ENCODE peak calls at places on chromosome 19, in five cellular contexts. X, E, L, B and F are unnamed samples.

GRCh38 chr19:47158879-47159509 is 28.4 kb downstream of the SAE1 start:
- DNase-seq in X (no peak), E (peak; percentile 73), L (no peak), B (no peak), F (no peak)

GRCh38 chr19:46536391-46536790 is 40.7 kb upstream of the PNMA8B start:
- DNase-seq in X (peak; percentile 7), E (no peak), L (no peak), B (no peak), F (no peak)

GRCh38 chr19:34171539-34171876 is 796 bp upstream of the LSM14A start:
- DNase-seq in X (no peak), E (peak; percentile 76), L (no peak), B (no peak), F (peak; percentile 59)

GRCh38 chr19:35056513-35057063 is 15.1 kb downstream of the HPN start:
- DNase-seq in X (no peak), E (no peak), L (no peak), B (no peak), F (no peak)

GRCh38 chr19:33557720-33558119 is 36.1 kb upstream of the PEPD start:
- DNase-seq in X (no peak), E (no peak), L (no peak), B (no peak), F (no peak)

GRCh38 chr19:54266133-54266532 is 9.1 kb upstream of the LILRB5 start:
- DNase-seq in X (peak; percentile 75), E (peak; percentile 30), L (peak; percentile 77), B (peak; percentile 89), F (peak; percentile 27)

GRCh38 chr19:42199440-42200115 is 17.9 kb downstream of the DEDD2 start:
- DNase-seq in X (no peak), E (no peak), L (no peak), B (no peak), F (no peak)

GRCh38 chr19:48473161-48473966 is 4.2 kb downstream of the CYTH2 start:
- DNase-seq in X (no peak), E (no peak), L (no peak), B (no peak), F (no peak)

GRCh38 chr19:35822579-35822978 is 9.9 kb upstream of the PRODH2 start:
- DNase-seq in X (no peak), E (no peak), L (no peak), B (no peak), F (no peak)

GRCh38 chr19:48632692-48633147 is 4.5 kb downstream of the DBP start:
- DNase-seq in X (no peak), E (no peak), L (no peak), B (peak; percentile 16), F (no peak)

GRCh38 chr19:51172223-51172622 is 30.1 kb downstream of the SIGLEC7 start:
- DNase-seq in X (no peak), E (no peak), L (no peak), B (no peak), F (no peak)

GRCh38 chr19:20103091-20103501 is 25.3 kb downstream of the ZNF90 start:
- DNase-seq in X (no peak), E (no peak), L (no peak), B (no peak), F (no peak)

GRCh38 chr19:55598719-55599467 is 424 bp downstream of the FIZ1 start:
- DNase-seq in X (peak; percentile 97), E (peak; percentile 83), L (peak; percentile 98), B (peak; percentile 97), F (peak; percentile 87)

GRCh38 chr19:6976197-6976596 is 45.0 kb downstream of the MBD3L2B start:
- DNase-seq in X (no peak), E (no peak), L (no peak), B (no peak), F (no peak)

GRCh38 chr19:32971012-32971595 is 654 bp downstream of the CEP89 start:
- DNase-seq in X (no peak), E (no peak), L (no peak), B (no peak), F (no peak)

DNA sequence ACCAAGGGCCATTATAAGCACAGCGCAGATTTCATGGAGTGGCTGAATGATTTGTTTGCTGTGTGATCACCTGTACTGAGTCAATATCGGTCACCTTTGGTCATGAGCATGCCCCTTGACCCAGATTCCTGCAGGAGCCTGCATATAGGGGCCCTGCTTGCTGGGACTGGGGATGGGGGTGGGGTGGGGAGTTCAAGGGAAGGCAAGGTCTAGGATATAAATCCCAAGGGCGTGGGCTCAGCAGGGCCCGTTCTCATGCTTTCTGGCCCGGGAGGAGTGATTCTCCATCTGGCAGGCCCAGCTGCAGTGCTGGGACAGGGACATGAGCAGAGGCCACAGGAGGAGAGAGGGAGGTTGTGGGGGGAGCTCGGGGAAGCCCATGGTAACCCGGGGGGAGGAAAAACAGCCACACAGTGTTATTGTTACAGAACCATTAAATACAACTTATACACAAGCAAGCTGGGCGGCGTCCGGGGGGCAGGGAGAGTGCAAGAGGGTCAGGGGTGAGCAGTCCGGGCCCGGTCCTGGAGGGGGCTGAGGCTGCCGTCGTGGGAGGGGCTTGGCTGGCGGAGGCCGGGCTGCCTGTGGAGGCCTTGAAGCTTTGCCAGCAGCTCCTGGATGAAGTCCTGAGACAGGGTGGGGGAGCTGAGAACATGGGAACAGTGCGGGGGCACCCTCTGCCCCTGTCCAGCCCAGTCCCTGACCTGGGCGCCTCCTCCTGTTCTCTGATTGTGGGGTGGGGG is 5.2 kb downstream of the PPP1R14A start:
- DNase-seq in X (peak; percentile 91), E (no peak), L (no peak), B (peak; percentile 80), F (no peak)
- TF ChIP-seq CTCF in X (no peak), E (no peak), L (no peak), B (no peak), F (no peak)

GRCh38 chr19:1503089-1503924 is 9.5 kb downstream of the ADAMTSL5 start:
- DNase-seq in X (peak; percentile 72), E (no peak), L (no peak), B (peak; percentile 81), F (no peak)
- H3K4me3 ChIP-seq in X (no peak overlapping the region), E (peak overlapping the region; percentile 5), L (peak overlapping the region; percentile 16), B (no peak overlapping the region), F (no peak overlapping the region)

GRCh38 chr19:49761249-49761624 is 1.9 kb downstream of the TSKS start:
- DNase-seq in X (no peak), E (no peak), L (no peak), B (no peak), F (no peak)

GRCh38 chr19:49758292-49758691 is 4.8 kb downstream of the TSKS start:
- DNase-seq in X (no peak), E (peak; percentile 67), L (no peak), B (no peak), F (no peak)

GRCh38 chr19:49764341-49764740 is 1.2 kb upstream of the TSKS start:
- DNase-seq in X (no peak), E (no peak), L (no peak), B (no peak), F (no peak)

GRCh38 chr19:49763230-49763629 is at the start of gene TSKS:
- DNase-seq in X (no peak), E (no peak), L (no peak), B (no peak), F (no peak)

GRCh38 chr19:49761625-49762311 is 1.3 kb downstream of the TSKS start:
- DNase-seq in X (no peak), E (no peak), L (no peak), B (peak; percentile 37), F (no peak)
- TF ChIP-seq CTCF in X (no peak), E (no peak), L (no peak), B (peak; percentile 6), F (peak; percentile 31)

GRCh38 chr19:37304884-37305255 is 66.0 kb upstream of the ZNF527 start:
- DNase-seq in X (no peak), E (no peak), L (no peak), B (no peak), F (no peak)

GRCh38 chr19:37303591-37304171 is 67.2 kb upstream of the ZNF527 start:
- DNase-seq in X (no peak), E (no peak), L (no peak), B (no peak), F (no peak)

GRCh38 chr19:37306383-37306963 is 64.4 kb upstream of the ZNF527 start:
- DNase-seq in X (no peak), E (no peak), L (no peak), B (no peak), F (no peak)

GRCh38 chr19:37309834-37310575 is 60.9 kb upstream of the ZNF527 start:
- DNase-seq in X (no peak), E (no peak), L (no peak), B (peak; percentile 25), F (no peak)

DNA sequence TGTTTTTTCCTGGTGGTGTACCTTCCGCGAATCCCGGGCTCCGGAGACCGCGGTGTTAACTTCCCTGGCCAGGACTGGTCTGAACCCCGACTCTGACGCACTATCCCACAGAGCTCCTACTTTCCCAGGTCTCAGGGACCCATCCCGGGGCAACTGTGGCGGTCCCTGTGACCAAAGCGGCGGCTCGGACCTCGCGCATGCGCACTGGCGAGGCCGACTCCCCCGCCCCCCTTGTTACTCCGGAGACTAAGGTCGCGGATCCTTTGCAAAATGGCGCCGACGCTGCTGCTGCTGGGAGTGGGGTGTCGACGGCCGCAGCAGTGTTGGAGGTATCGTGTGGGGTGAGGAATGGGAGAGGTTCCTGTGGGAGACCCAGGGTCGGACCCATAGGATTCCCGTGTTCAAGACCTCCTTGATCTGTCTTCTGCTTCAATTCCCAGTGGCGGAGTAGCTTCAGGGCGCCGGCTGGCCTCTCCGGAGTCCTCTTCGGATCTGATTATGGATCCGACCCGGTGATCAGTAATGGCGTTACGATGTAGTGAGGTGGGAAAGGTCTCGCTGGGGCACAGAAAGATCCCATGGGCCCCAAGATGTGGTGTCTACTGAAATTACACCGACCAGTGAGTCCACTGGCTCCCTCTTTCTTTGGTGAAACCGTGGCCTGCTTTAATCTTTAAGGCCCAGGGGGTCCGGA is 66.6 kb upstream of the ZNF527 start:
- DNase-seq in X (no peak), E (no peak), L (no peak), B (peak; percentile 41), F (no peak)
- H3K4me3 ChIP-seq in X (peak overlapping the region; percentile 48), E (no peak overlapping the region), L (no peak overlapping the region), B (peak overlapping the region; percentile 13), F (peak overlapping the region; percentile 15)

DNA sequence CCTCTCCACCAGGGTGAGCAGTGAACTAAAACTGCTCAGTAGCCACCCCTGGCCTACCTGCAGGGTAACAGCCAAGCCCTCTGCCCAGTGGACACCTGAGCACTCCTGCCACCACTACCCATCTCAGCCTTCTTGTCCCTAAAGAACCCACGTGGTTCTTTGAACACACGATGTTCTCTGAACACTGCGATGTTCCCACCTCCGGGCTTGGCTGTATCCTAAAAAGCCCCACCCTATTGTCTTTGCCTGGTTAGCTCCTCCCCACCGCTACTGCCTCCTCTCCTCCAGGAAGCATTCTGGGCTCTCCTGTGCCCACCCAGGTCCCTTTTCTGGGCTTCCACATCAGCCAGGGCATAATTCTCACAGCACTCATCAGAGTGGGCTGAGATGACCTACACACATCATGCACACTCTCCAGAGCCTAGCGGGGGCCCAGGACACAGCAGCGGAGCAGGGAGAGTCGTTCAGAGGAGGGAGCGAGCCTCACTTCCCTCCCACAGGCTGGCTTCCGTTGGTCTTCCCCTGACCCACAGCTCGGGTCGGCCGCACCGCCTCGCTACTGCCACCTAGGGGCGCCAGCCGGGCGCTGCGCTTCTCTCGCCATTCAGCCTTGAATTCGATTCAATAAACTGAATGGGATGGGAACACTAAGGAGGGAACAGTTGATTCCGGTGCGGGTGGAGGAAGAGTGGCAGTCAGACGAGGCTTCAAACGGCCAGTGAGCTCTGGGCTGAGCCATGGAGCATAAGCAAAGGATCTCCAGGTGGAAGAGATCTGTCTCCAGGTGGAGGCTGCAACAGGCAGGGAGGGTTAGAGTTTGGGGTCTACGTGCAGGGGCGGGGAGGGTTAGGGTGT is 3.2 kb downstream of the ELAVL1 start:
- DNase-seq in X (peak; percentile 86), E (peak; percentile 36), L (peak; percentile 55), B (peak; percentile 87), F (peak; percentile 53)
- TF ChIP-seq CTCF in X (peak; percentile 82), E (peak; percentile 94), L (peak; percentile 69), B (peak; percentile 93), F (peak; percentile 99)